ENCODE peak calls at places on chromosomes 1 and 21, in four cellular contexts. One of them, this sample, is unnamed.

GRCh38 chr1:213035573-213035972 is 15.5 kb upstream of the RPS6KC1 start:
- DNase-seq in astrocyte of the spinal cord: no peak
- DNase-seq in RWPE1: no peak
- DNase-seq in cardiac muscle cell: no peak
- DNase-seq in this sample: no peak

GRCh38 chr1:228490120-228491078 is 3.2 kb downstream of the RNF187 start:
- DNase-seq in astrocyte of the spinal cord: peak
- DNase-seq in RWPE1: no peak
- DNase-seq in cardiac muscle cell: no peak
- DNase-seq in this sample: no peak

GRCh38 chr1:87200875-87201638 is 127.6 kb upstream of the LMO4 start:
- DNase-seq in astrocyte of the spinal cord: no peak
- DNase-seq in RWPE1: peak
- DNase-seq in cardiac muscle cell: no peak
- DNase-seq in this sample: no peak

GRCh38 chr1:226953175-226953800 is 13.2 kb downstream of the COQ8A start:
- DNase-seq in astrocyte of the spinal cord: no peak
- DNase-seq in RWPE1: no peak
- DNase-seq in cardiac muscle cell: no peak
- DNase-seq in this sample: no peak

GRCh38 chr1:12345350-12346217 is 115.8 kb downstream of the VPS13D start:
- DNase-seq in astrocyte of the spinal cord: no peak
- DNase-seq in RWPE1: no peak
- DNase-seq in cardiac muscle cell: no peak
- DNase-seq in this sample: no peak

GRCh38 chr1:209733409-209734192 is 22.3 kb upstream of the TRAF3IP3 start:
- DNase-seq in astrocyte of the spinal cord: no peak
- DNase-seq in RWPE1: no peak
- DNase-seq in cardiac muscle cell: no peak
- DNase-seq in this sample: no peak

GRCh38 chr21:38455403-38455802 is 42.9 kb downstream of the ERG start:
- DNase-seq in astrocyte of the spinal cord: no peak
- DNase-seq in RWPE1: no peak
- DNase-seq in cardiac muscle cell: no peak
- DNase-seq in this sample: no peak

GRCh38 chr1:223460566-223461189 is 67.5 kb downstream of the CCDC185 start:
- DNase-seq in astrocyte of the spinal cord: no peak
- DNase-seq in RWPE1: no peak
- DNase-seq in cardiac muscle cell: peak
- DNase-seq in this sample: no peak

GRCh38 chr21:43859747-43860214 is 5.2 kb upstream of the AGPAT3 start:
- DNase-seq in astrocyte of the spinal cord: no peak
- DNase-seq in RWPE1: no peak
- DNase-seq in cardiac muscle cell: no peak
- DNase-seq in this sample: no peak

GRCh38 chr1:111717450-111717849 is 21.7 kb downstream of the INKA2 start:
- DNase-seq in astrocyte of the spinal cord: no peak
- DNase-seq in RWPE1: no peak
- DNase-seq in cardiac muscle cell: no peak
- DNase-seq in this sample: no peak

GRCh38 chr1:19185976-19186375 is 24.1 kb downstream of the UBR4 start:
- DNase-seq in astrocyte of the spinal cord: no peak
- DNase-seq in RWPE1: no peak
- DNase-seq in cardiac muscle cell: no peak
- DNase-seq in this sample: no peak

GRCh38 chr1:24155011-24155782 is 12.3 kb upstream of the IL22RA1 start:
- DNase-seq in astrocyte of the spinal cord: no peak
- DNase-seq in RWPE1: no peak
- DNase-seq in cardiac muscle cell: no peak
- DNase-seq in this sample: no peak

GRCh38 chr1:227351443-227351842 is 33.2 kb upstream of the CDC42BPA start:
- DNase-seq in astrocyte of the spinal cord: peak
- DNase-seq in RWPE1: peak
- DNase-seq in cardiac muscle cell: no peak
- DNase-seq in this sample: no peak

GRCh38 chr1:84861516-84861915 is 31.5 kb downstream of the LPAR3 start:
- DNase-seq in astrocyte of the spinal cord: no peak
- DNase-seq in RWPE1: no peak
- DNase-seq in cardiac muscle cell: no peak
- DNase-seq in this sample: no peak

GRCh38 chr1:228216371-228217320 is 8.8 kb downstream of the OBSCN start:
- DNase-seq in astrocyte of the spinal cord: no peak
- DNase-seq in RWPE1: no peak
- DNase-seq in cardiac muscle cell: no peak
- DNase-seq in this sample: no peak

GRCh38 chr1:231045318-231045717 is 5.3 kb upstream of the FAM89A start:
- DNase-seq in astrocyte of the spinal cord: no peak
- DNase-seq in RWPE1: no peak
- DNase-seq in cardiac muscle cell: no peak
- DNase-seq in this sample: no peak

GRCh38 chr1:238466459-238466858 is 575.7 kb upstream of the ZP4 start:
- DNase-seq in astrocyte of the spinal cord: peak
- DNase-seq in RWPE1: no peak
- DNase-seq in cardiac muscle cell: no peak
- DNase-seq in this sample: no peak

GRCh38 chr1:20108724-20109123 is 10.6 kb downstream of the PLA2G2D start:
- DNase-seq in astrocyte of the spinal cord: no peak
- DNase-seq in RWPE1: no peak
- DNase-seq in cardiac muscle cell: no peak
- DNase-seq in this sample: no peak

GRCh38 chr1:4213599-4213998 is 313.5 kb upstream of the C1orf174 start:
- DNase-seq in astrocyte of the spinal cord: no peak
- DNase-seq in RWPE1: no peak
- DNase-seq in cardiac muscle cell: no peak
- DNase-seq in this sample: no peak

DNA sequence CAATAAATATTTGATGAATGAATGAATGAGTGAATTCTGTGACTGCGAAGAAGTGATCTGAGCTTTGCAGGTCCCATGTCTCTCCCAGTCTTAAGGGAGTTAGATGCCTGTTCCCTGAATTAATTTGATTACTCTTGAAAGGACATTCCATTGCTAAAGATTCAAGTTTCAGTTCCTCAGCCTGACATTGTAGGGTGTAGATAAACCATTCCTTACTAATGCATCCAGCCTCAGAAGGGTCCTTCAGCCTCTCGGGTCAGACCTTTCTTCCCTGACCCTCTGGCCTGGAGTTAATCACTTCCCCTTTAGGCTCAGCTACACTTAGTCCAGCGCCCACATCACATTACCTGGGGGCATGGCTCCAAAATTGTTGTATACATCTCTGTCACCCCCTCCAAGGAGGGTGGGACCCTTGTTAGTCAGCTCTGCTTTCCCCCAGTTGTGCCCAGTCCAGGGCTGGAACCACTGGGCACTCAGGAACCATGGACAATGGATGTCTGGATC is 2.6 kb downstream of the INSRR start:
- DNase-seq in astrocyte of the spinal cord: no peak
- DNase-seq in RWPE1: no peak
- DNase-seq in cardiac muscle cell: no peak
- DNase-seq in this sample: no peak
- TF ChIP-seq CTCF in astrocyte of the spinal cord: no peak
- TF ChIP-seq CTCF in RWPE1: no peak
- TF ChIP-seq CTCF in cardiac muscle cell: no peak
- TF ChIP-seq CTCF in this sample: no peak

GRCh38 chr1:215710340-215710971 is 143.4 kb downstream of the KCTD3 start:
- DNase-seq in astrocyte of the spinal cord: peak
- DNase-seq in RWPE1: peak
- DNase-seq in cardiac muscle cell: peak
- DNase-seq in this sample: peak
- TF ChIP-seq CTCF in astrocyte of the spinal cord: peak
- TF ChIP-seq CTCF in RWPE1: peak
- TF ChIP-seq CTCF in cardiac muscle cell: peak
- TF ChIP-seq CTCF in this sample: peak

DNA sequence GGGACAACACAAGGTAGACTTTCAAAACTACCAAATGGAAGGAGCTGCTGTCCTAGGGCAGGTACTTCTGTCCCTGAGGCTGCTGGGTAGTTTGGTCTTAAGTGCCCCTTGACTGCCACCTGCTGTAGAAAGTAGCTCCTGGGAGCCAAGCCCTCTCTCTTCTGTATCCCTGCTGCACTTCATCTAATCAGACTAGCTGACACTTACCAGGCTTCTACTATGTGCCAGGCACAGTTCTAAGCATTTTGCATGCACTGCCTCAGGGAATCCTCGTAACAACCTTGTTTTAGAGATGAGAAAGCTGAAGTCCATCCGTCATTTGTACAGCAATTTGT is 15.9 kb upstream of the SRSF4 start:
- DNase-seq in astrocyte of the spinal cord: peak
- DNase-seq in RWPE1: no peak
- DNase-seq in cardiac muscle cell: peak
- DNase-seq in this sample: no peak
- TF ChIP-seq CTCF in astrocyte of the spinal cord: peak
- TF ChIP-seq CTCF in RWPE1: no peak
- TF ChIP-seq CTCF in cardiac muscle cell: peak
- TF ChIP-seq CTCF in this sample: no peak

GRCh38 chr1:177780096-177780700 is 189.7 kb downstream of the SEC16B start:
- DNase-seq in astrocyte of the spinal cord: peak
- DNase-seq in RWPE1: peak
- DNase-seq in cardiac muscle cell: peak
- DNase-seq in this sample: no peak
- TF ChIP-seq CTCF in astrocyte of the spinal cord: peak
- TF ChIP-seq CTCF in RWPE1: peak
- TF ChIP-seq CTCF in cardiac muscle cell: peak
- TF ChIP-seq CTCF in this sample: peak

DNA sequence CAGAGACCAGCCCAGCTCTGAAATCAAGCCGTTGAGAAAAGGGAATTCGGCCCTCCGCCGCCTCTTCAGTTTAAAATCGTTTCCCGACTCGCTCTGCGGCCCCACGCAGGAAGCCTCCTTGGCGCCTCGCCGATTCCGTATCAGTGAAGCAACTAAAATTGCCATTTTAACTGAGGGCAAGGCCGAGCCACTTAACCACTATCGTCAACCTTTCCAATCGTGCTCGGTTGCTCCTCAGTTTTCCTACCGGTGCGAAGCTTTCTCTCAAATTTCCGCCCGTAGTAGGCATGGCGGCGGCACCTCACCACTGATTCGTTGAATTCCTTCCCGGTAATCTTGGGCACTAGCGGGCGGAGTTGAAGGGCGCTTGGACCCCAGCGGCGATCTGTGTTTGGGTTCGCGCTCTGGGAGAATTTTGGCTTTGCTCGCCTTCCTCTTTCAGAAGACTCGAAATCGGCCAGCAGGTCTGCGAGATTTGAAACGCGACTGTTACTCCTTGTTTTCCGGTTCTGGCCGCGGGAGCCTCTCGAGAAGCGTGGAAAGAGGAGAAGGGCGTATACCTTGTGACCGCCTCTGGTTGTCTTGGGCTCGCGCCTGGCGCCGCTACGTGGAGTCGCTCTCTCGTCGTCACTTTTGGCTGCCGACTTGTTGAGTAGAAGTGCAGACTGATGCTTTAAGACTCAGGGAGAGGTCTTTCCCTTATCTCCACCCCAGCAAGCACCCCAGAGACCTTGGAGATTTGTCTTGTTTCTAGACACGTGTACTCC is at the start of the genes CENPL and DARS2:
- DNase-seq in astrocyte of the spinal cord: peak
- DNase-seq in RWPE1: peak
- DNase-seq in cardiac muscle cell: peak
- DNase-seq in this sample: peak
- TF ChIP-seq CTCF in astrocyte of the spinal cord: no peak
- TF ChIP-seq CTCF in RWPE1: no peak
- TF ChIP-seq CTCF in cardiac muscle cell: no peak
- TF ChIP-seq CTCF in this sample: peak

GRCh38 chr1:32729254-32730046 is 26.9 kb upstream of the SYNC start:
- DNase-seq in astrocyte of the spinal cord: no peak
- DNase-seq in RWPE1: no peak
- DNase-seq in cardiac muscle cell: no peak
- DNase-seq in this sample: no peak
- TF ChIP-seq CTCF in astrocyte of the spinal cord: no peak
- TF ChIP-seq CTCF in RWPE1: no peak
- TF ChIP-seq CTCF in cardiac muscle cell: no peak
- TF ChIP-seq CTCF in this sample: no peak

DNA sequence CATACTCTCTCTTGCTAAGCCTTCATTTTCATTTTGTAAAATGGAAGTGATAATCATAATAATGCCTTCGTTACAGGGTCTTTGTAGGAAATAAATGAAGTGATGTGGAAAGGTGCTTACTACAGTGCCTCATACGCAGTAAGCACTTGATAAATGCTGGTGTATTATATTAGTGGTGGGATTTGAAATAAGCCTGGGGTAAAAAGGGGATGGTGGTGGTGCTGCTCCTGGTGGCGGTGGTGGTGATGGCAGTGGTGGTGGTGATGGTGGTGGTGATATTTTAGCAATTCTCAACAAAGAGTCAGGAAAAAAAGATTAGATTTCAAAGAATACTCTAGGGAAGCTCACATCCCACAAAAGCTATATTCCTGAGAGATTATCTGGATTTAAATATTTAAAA is 35.5 kb upstream of the ATP1B1 start:
- DNase-seq in astrocyte of the spinal cord: no peak
- DNase-seq in RWPE1: no peak
- DNase-seq in cardiac muscle cell: no peak
- DNase-seq in this sample: no peak
- TF ChIP-seq CTCF in astrocyte of the spinal cord: no peak
- TF ChIP-seq CTCF in RWPE1: no peak
- TF ChIP-seq CTCF in cardiac muscle cell: no peak
- TF ChIP-seq CTCF in this sample: no peak